ENCODE peak calls at places on chromosome 1, in four cellular contexts. N is HepG2, Y is GM12878, C is K562. Z is an unnamed sample.

GRCh38 chr1:196877964-196878363 is 9.9 kb upstream of the CFHR4 start:
- DNase-seq in Y (no peak), N (no peak), C (no peak), Z (peak)

GRCh38 chr1:65253800-65254319 is 55.5 kb upstream of the DNAJC6 start:
- DNase-seq in Y (no peak), C (no peak), N (no peak), Z (no peak)

GRCh38 chr1:241817331-241817792 is 30.6 kb upstream of the EXO1 start:
- DNase-seq in Y (no peak), N (no peak), C (no peak), Z (no peak)

GRCh38 chr1:12450831-12451559 is 167.0 kb downstream of the DHRS3 start:
- DNase-seq in C (no peak), Y (no peak), N (no peak), Z (no peak)

GRCh38 chr1:232669981-232670763 is 40.2 kb upstream of the SIPA1L2 start:
- DNase-seq in Y (no peak), C (no peak), N (no peak), Z (peak)

GRCh38 chr1:187952446-187952845 is 1123.7 kb downstream of the PLA2G4A start:
- DNase-seq in N (no peak), Y (no peak), C (no peak), Z (no peak)

GRCh38 chr1:199295102-199295501 is 656.3 kb downstream of the PTPRC start:
- DNase-seq in C (no peak), N (no peak), Y (no peak), Z (no peak)

GRCh38 chr1:63621075-63621474 is 27.9 kb downstream of the PGM1 start:
- DNase-seq in Y (no peak), C (no peak), N (no peak), Z (no peak)

GRCh38 chr1:199151634-199152429 is 513.0 kb downstream of the PTPRC start:
- DNase-seq in Y (no peak), N (no peak), C (no peak), Z (no peak)

GRCh38 chr1:63701187-63701586 is 72.6 kb upstream of the ROR1 start:
- DNase-seq in Y (no peak), N (no peak), C (no peak), Z (peak)

GRCh38 chr1:97581614-97582051 is 339.2 kb downstream of the DPYD start:
- DNase-seq in C (no peak), Y (no peak), N (no peak), Z (no peak)

GRCh38 chr1:52899445-52899894 is 22.1 kb downstream of the ECHDC2 start:
- DNase-seq in Y (no peak), N (peak), C (no peak), Z (no peak)

GRCh38 chr1:31335007-31335406 is 37.9 kb downstream of the FABP3 start:
- DNase-seq in N (peak), C (no peak), Y (peak), Z (peak)
- TF ChIP-seq JUND in N (no peak), C (no peak), Y (no peak), Z (no peak)

GRCh38 chr1:247411583-247412295 is 4.2 kb upstream of the NLRP3 start:
- DNase-seq in N (no peak), Y (no peak), C (no peak), Z (no peak)
- TF ChIP-seq JUND in N (no peak), Y (no peak), C (no peak), Z (no peak)

DNA sequence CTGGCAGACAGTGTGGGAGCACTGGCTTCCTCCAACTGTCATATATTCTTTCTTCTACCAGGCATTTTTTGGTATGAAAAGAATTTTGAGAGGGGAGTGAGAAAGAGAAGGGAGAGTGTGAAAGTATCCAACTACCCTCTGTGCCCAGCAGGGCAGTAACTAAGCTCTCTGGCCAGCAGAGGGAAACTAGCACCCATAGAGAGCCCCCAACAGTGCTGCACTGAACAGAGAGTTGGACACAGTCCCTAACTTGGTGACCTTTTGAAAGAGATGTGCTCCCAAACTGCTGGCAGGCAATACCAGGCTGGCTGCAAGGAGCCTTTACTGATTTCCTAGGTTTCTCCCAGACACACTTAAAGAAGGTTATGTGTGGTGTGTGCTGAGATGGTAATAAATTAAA is 118.8 kb upstream of the PBX1 start:
- DNase-seq in N (no peak), Y (no peak), C (no peak), Z (no peak)
- TF ChIP-seq JUND in N (no peak), Y (no peak), C (no peak), Z (no peak)

GRCh38 chr1:168148916-168149315 is 12.2 kb upstream of the GPR161 start:
- DNase-seq in C (no peak), Y (peak), N (no peak), Z (no peak)
- TF ChIP-seq JUND in C (no peak), Y (no peak), N (no peak), Z (no peak)

GRCh38 chr1:28247603-28248272 is 11.6 kb upstream of the SESN2 start:
- DNase-seq in Y (no peak), C (no peak), N (no peak), Z (no peak)
- TF ChIP-seq JUND in Y (no peak), C (no peak), N (no peak), Z (no peak)

GRCh38 chr1:13808729-13809131 is 108.7 kb downstream of the PRDM2 start:
- DNase-seq in N (no peak), C (peak), Y (no peak), Z (no peak)

GRCh38 chr1:13809461-13810159 is 109.6 kb downstream of the PRDM2 start:
- DNase-seq in Y (no peak), C (peak), N (no peak), Z (no peak)

GRCh38 chr1:13806108-13806507 is 106.1 kb downstream of the PRDM2 start:
- DNase-seq in C (no peak), N (no peak), Y (no peak), Z (no peak)

GRCh38 chr1:13805431-13805830 is 105.4 kb downstream of the PRDM2 start:
- DNase-seq in Y (no peak), N (no peak), C (no peak), Z (no peak)

DNA sequence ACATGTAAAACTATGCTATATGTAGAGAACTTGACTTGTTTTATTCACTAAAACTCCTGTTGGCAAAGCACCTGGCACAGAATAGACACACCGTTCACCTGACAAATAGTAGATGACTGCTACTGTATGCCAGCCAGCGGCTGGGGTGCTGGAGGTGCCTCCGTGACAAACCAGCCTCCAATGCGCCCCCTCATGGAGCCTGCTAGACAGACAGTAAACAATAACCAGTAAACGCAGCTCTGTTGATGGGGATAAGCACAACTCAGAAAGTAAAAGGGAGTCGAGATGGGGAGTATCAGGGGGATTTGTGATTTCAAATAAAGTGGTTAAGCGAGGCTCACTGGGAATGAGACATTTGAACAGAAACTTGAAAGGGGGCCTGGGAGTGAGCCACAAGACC is 107.2 kb downstream of the PRDM2 start:
- DNase-seq in Y (no peak), N (peak), C (peak), Z (peak)
- TF ChIP-seq JUND in Y (no peak), N (no peak), C (no peak), Z (no peak)

DNA sequence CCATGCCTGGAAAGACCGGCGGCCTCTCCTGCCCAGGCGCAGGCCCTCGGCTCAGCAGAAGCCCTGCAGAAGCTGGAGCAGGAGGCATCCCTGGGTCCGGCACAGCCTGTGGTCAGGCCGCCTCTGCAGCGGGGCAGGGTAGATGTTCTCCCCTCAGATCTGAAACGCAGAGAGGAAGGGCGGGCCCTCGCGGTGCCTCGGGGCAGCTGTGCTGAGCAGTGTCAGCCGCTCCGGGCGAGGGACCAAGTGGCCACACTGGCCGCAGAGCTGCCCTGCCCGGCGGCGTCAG is 175.3 kb upstream of the ARHGEF16 start:
- DNase-seq in Y (no peak), N (no peak), C (no peak), Z (no peak)
- TF ChIP-seq JUND in Y (no peak), N (no peak), C (no peak), Z (no peak)

DNA sequence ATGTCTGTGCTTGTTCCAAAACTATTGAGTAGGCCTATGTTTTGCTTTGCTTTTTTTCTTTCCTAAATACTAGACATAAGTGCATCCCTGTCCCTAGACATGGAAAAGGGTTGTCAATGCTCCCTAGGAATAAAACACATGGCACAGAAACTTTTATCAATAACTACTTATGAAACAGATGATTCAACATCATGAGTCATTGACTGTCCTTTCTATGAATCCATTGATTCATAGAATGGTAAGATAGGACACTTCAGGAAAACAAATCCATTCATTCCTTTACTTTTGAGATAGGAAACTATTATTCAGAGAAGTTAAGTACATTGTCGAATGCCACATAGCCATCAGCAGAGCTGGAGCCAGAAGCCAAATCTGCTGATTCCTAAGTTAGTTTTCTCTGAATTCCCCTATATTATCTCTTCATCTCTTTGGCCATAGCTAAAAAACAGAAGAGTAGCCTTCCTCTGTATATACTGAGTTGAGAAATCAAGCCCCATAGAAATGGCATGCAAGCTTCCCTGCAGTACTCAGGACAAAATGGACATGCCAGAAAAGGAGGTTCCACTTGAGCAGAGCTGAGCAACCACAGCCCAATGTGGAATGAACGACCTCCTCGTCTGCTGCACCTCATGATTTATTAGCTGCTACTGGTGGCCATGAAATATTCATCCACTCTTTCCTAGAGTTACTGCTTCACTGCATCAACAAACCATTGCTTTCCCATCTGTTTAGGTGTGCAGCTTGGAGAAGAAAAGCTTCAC is 147.7 kb downstream of the TSEN15 start:
- DNase-seq in N (no peak), C (no peak), Y (no peak), Z (no peak)
- TF ChIP-seq JUND in N (no peak), C (no peak), Y (no peak), Z (no peak)

Z was measured in T47D.